ENCODE peak calls at places on chromosomes 16 and 17, in four cellular contexts. U is adrenal gland; V is fibroblast of lung; L is stimulated activated CD4-positive, alpha-beta T cell treated with anti-CD3 and anti-CD28 coated beads, Interleukin-4, amount 100 ng/mL, for 1 hour. T is an unnamed sample.

GRCh38 chr17:39551879-39552278 is 55.8 kb downstream of the NEUROD2 start:
- DNase-seq in L (no peak), V (peak), U (no peak), T (no peak)

GRCh38 chr17:7836596-7837374 is 2.8 kb downstream of the KDM6B start:
- DNase-seq in U (peak), L (peak), V (peak), T (peak)

GRCh38 chr16:85524630-85525463 is 88.3 kb upstream of the GSE1 start:
- DNase-seq in U (no peak), V (peak), L (no peak), T (peak)

GRCh38 chr17:39753514-39754160 is 15.9 kb downstream of the GRB7 start:
- DNase-seq in L (peak), V (no peak), U (peak), T (peak)

GRCh38 chr16:70736454-70737376 is 50.9 kb upstream of the MTSS2 start:
- DNase-seq in U (no peak), L (peak), V (no peak), T (peak)

GRCh38 chr16:68908000-68908313 is 64.6 kb downstream of the TANGO6 start:
- DNase-seq in L (no peak), V (no peak), U (no peak), T (no peak)

GRCh38 chr16:66610111-66610820 is 5.8 kb downstream of the CMTM3 start:
- DNase-seq in U (no peak), L (no peak), V (no peak), T (no peak)

GRCh38 chr17:11991461-11991860 is 5.8 kb downstream of the ZNF18 start:
- DNase-seq in V (no peak), U (no peak), L (no peak), T (no peak)

GRCh38 chr17:32558328-32558955 is 71.6 kb downstream of the CDK5R1 start:
- DNase-seq in L (no peak), U (no peak), V (no peak), T (no peak)

GRCh38 chr17:79810138-79811027 is 13.5 kb upstream of the CBX8 start:
- DNase-seq in V (peak), U (peak), L (peak), T (peak)

GRCh38 chr17:81934098-81934757 is 2.9 kb downstream of the PYCR1 start:
- DNase-seq in L (no peak), U (no peak), V (no peak), T (no peak)

GRCh38 chr17:19307521-19307920 is 55.0 kb downstream of the B9D1 start:
- DNase-seq in V (no peak), U (no peak), L (no peak), T (no peak)

GRCh38 chr16:4158143-4159093 is 42.2 kb upstream of the ADCY9 start:
- DNase-seq in L (no peak), V (no peak), U (no peak), T (no peak)

GRCh38 chr16:14301150-14302030 is 230.3 kb downstream of the MRTFB start:
- DNase-seq in L (peak), U (peak), V (no peak), T (peak)

GRCh38 chr17:14312522-14312921 is 11.6 kb downstream of the HS3ST3B1 start:
- DNase-seq in V (no peak), U (no peak), L (no peak), T (no peak)

GRCh38 chr17:64687376-64687775 is 25.3 kb upstream of the SMURF2 start:
- DNase-seq in U (no peak), L (no peak), V (no peak), T (no peak)

GRCh38 chr17:57292086-57292485 is 35.8 kb downstream of the MSI2 start:
- DNase-seq in U (no peak), L (no peak), V (no peak), T (no peak)

GRCh38 chr17:15909481-15909991 is 35.4 kb upstream of the ADORA2B start:
- DNase-seq in L (no peak), U (no peak), V (no peak), T (no peak)

GRCh38 chr17:61669522-61669921 is 78.5 kb upstream of the NACA2 start:
- DNase-seq in V (no peak), L (no peak), U (no peak), T (no peak)

GRCh38 chr17:7312432-7313027 is 2.6 kb downstream of the GPS2 start:
- DNase-seq in U (no peak), V (no peak), L (no peak), T (no peak)

GRCh38 chr17:51362818-51363598 is 102.7 kb downstream of the UTP18 start:
- DNase-seq in L (no peak), U (no peak), V (no peak), T (no peak)

GRCh38 chr16:11308493-11309283 is 27.6 kb upstream of the PRM1 start:
- DNase-seq in V (no peak), L (no peak), U (no peak), T (no peak)

GRCh38 chr17:44898768-44899073 is 524 bp downstream of the EFTUD2 start:
- DNase-seq in V (peak), U (no peak), L (no peak), T (no peak)

GRCh38 chr17:17344507-17345293 is 41.5 kb downstream of the NT5M start:
- DNase-seq in U (no peak), V (no peak), L (no peak), T (no peak)

T was measured in right cardiac atrium.